ENCODE peak calls at places on chromosomes 1 and 21, in six cellular contexts. One of them, this sample, is unnamed.
A peak's percentile ranks its signal among the peaks of the same experiment; 100 is the strongest.

GRCh38 chr1:93988634-93989350 is 79.6 kb upstream of the GCLM start:
- DNase-seq in NCI-H748 treated with DMSO at 0.1 percent for 48 hours: no peak
- DNase-seq in left colon: no peak
- DNase-seq in HTR-8/SVneo: no peak
- DNase-seq in activated T-cell treated with anti-CD3 and anti-CD28 coated beads for 24 hours: no peak
- DNase-seq in stimulated activated CD8-positive, alpha-beta memory T cell treated with anti-CD3 and anti-CD28 coated beads, Interleukin-15, amount 100 ng/mL, for 4 hours: no peak
- DNase-seq in this sample: no peak

GRCh38 chr1:115233598-115233997 is 104.5 kb downstream of the NGF start:
- DNase-seq in NCI-H748 treated with DMSO at 0.1 percent for 48 hours: no peak
- DNase-seq in left colon: no peak
- DNase-seq in HTR-8/SVneo: no peak
- DNase-seq in activated T-cell treated with anti-CD3 and anti-CD28 coated beads for 24 hours: no peak
- DNase-seq in stimulated activated CD8-positive, alpha-beta memory T cell treated with anti-CD3 and anti-CD28 coated beads, Interleukin-15, amount 100 ng/mL, for 4 hours: no peak
- DNase-seq in this sample: no peak

GRCh38 chr1:53339736-53340385 is 12.0 kb upstream of the LRP8 start:
- DNase-seq in NCI-H748 treated with DMSO at 0.1 percent for 48 hours: no peak
- DNase-seq in left colon: no peak
- DNase-seq in HTR-8/SVneo: no peak
- DNase-seq in activated T-cell treated with anti-CD3 and anti-CD28 coated beads for 24 hours: no peak
- DNase-seq in stimulated activated CD8-positive, alpha-beta memory T cell treated with anti-CD3 and anti-CD28 coated beads, Interleukin-15, amount 100 ng/mL, for 4 hours: no peak
- DNase-seq in this sample: no peak

GRCh38 chr1:207020709-207021107 is 11.8 kb downstream of the C1orf116 start:
- DNase-seq in NCI-H748 treated with DMSO at 0.1 percent for 48 hours: no peak
- DNase-seq in left colon: no peak
- DNase-seq in HTR-8/SVneo: no peak
- DNase-seq in activated T-cell treated with anti-CD3 and anti-CD28 coated beads for 24 hours: no peak
- DNase-seq in stimulated activated CD8-positive, alpha-beta memory T cell treated with anti-CD3 and anti-CD28 coated beads, Interleukin-15, amount 100 ng/mL, for 4 hours: no peak
- DNase-seq in this sample: no peak

GRCh38 chr1:27785763-27786162 is 12.7 kb downstream of the STX12 start:
- DNase-seq in NCI-H748 treated with DMSO at 0.1 percent for 48 hours: no peak
- DNase-seq in left colon: no peak
- DNase-seq in HTR-8/SVneo: no peak
- DNase-seq in activated T-cell treated with anti-CD3 and anti-CD28 coated beads for 24 hours: no peak
- DNase-seq in stimulated activated CD8-positive, alpha-beta memory T cell treated with anti-CD3 and anti-CD28 coated beads, Interleukin-15, amount 100 ng/mL, for 4 hours: no peak
- DNase-seq in this sample: no peak

GRCh38 chr1:3790501-3790923 is 5.8 kb downstream of the LRRC47 start:
- DNase-seq in NCI-H748 treated with DMSO at 0.1 percent for 48 hours: no peak
- DNase-seq in left colon: no peak
- DNase-seq in HTR-8/SVneo: no peak
- DNase-seq in activated T-cell treated with anti-CD3 and anti-CD28 coated beads for 24 hours: no peak
- DNase-seq in stimulated activated CD8-positive, alpha-beta memory T cell treated with anti-CD3 and anti-CD28 coated beads, Interleukin-15, amount 100 ng/mL, for 4 hours: no peak
- DNase-seq in this sample: no peak

GRCh38 chr21:14900058-14900457 is 164.7 kb downstream of the NRIP1 start:
- DNase-seq in NCI-H748 treated with DMSO at 0.1 percent for 48 hours: no peak
- DNase-seq in left colon: no peak
- DNase-seq in HTR-8/SVneo: peak; percentile 40
- DNase-seq in activated T-cell treated with anti-CD3 and anti-CD28 coated beads for 24 hours: no peak
- DNase-seq in stimulated activated CD8-positive, alpha-beta memory T cell treated with anti-CD3 and anti-CD28 coated beads, Interleukin-15, amount 100 ng/mL, for 4 hours: no peak
- DNase-seq in this sample: no peak

GRCh38 chr21:38631676-38632075 is 133.4 kb upstream of the ERG start:
- DNase-seq in NCI-H748 treated with DMSO at 0.1 percent for 48 hours: no peak
- DNase-seq in left colon: no peak
- DNase-seq in HTR-8/SVneo: no peak
- DNase-seq in activated T-cell treated with anti-CD3 and anti-CD28 coated beads for 24 hours: no peak
- DNase-seq in stimulated activated CD8-positive, alpha-beta memory T cell treated with anti-CD3 and anti-CD28 coated beads, Interleukin-15, amount 100 ng/mL, for 4 hours: no peak
- DNase-seq in this sample: no peak

GRCh38 chr1:97196825-97197516 is 475.4 kb downstream of the PTBP2 start:
- DNase-seq in NCI-H748 treated with DMSO at 0.1 percent for 48 hours: no peak
- DNase-seq in left colon: no peak
- DNase-seq in HTR-8/SVneo: no peak
- DNase-seq in activated T-cell treated with anti-CD3 and anti-CD28 coated beads for 24 hours: no peak
- DNase-seq in stimulated activated CD8-positive, alpha-beta memory T cell treated with anti-CD3 and anti-CD28 coated beads, Interleukin-15, amount 100 ng/mL, for 4 hours: no peak
- DNase-seq in this sample: no peak

GRCh38 chr21:27300770-27301169 is 333.9 kb upstream of the ADAMTS5 start:
- DNase-seq in NCI-H748 treated with DMSO at 0.1 percent for 48 hours: no peak
- DNase-seq in left colon: no peak
- DNase-seq in HTR-8/SVneo: no peak
- DNase-seq in activated T-cell treated with anti-CD3 and anti-CD28 coated beads for 24 hours: no peak
- DNase-seq in stimulated activated CD8-positive, alpha-beta memory T cell treated with anti-CD3 and anti-CD28 coated beads, Interleukin-15, amount 100 ng/mL, for 4 hours: no peak
- DNase-seq in this sample: no peak

GRCh38 chr1:12376236-12377064 is 146.6 kb downstream of the VPS13D start:
- DNase-seq in NCI-H748 treated with DMSO at 0.1 percent for 48 hours: no peak
- DNase-seq in left colon: no peak
- DNase-seq in HTR-8/SVneo: no peak
- DNase-seq in activated T-cell treated with anti-CD3 and anti-CD28 coated beads for 24 hours: no peak
- DNase-seq in stimulated activated CD8-positive, alpha-beta memory T cell treated with anti-CD3 and anti-CD28 coated beads, Interleukin-15, amount 100 ng/mL, for 4 hours: no peak
- DNase-seq in this sample: no peak

GRCh38 chr1:63868220-63868897 is 94.5 kb downstream of the ROR1 start:
- DNase-seq in NCI-H748 treated with DMSO at 0.1 percent for 48 hours: no peak
- DNase-seq in left colon: peak; percentile 15
- DNase-seq in HTR-8/SVneo: peak; percentile 25
- DNase-seq in activated T-cell treated with anti-CD3 and anti-CD28 coated beads for 24 hours: no peak
- DNase-seq in stimulated activated CD8-positive, alpha-beta memory T cell treated with anti-CD3 and anti-CD28 coated beads, Interleukin-15, amount 100 ng/mL, for 4 hours: no peak
- DNase-seq in this sample: no peak

GRCh38 chr21:31248598-31248997 is 95.5 kb downstream of the TIAM1 start:
- DNase-seq in NCI-H748 treated with DMSO at 0.1 percent for 48 hours: no peak
- DNase-seq in left colon: no peak
- DNase-seq in HTR-8/SVneo: peak; percentile 48
- DNase-seq in activated T-cell treated with anti-CD3 and anti-CD28 coated beads for 24 hours: no peak
- DNase-seq in stimulated activated CD8-positive, alpha-beta memory T cell treated with anti-CD3 and anti-CD28 coated beads, Interleukin-15, amount 100 ng/mL, for 4 hours: no peak
- DNase-seq in this sample: peak; percentile 30

GRCh38 chr1:53893999-53894636 is at the start of gene DIO1:
- DNase-seq in NCI-H748 treated with DMSO at 0.1 percent for 48 hours: no peak
- DNase-seq in left colon: no peak
- DNase-seq in HTR-8/SVneo: no peak
- DNase-seq in activated T-cell treated with anti-CD3 and anti-CD28 coated beads for 24 hours: no peak
- DNase-seq in stimulated activated CD8-positive, alpha-beta memory T cell treated with anti-CD3 and anti-CD28 coated beads, Interleukin-15, amount 100 ng/mL, for 4 hours: no peak
- DNase-seq in this sample: no peak

GRCh38 chr1:244730153-244730933 is 77.4 kb downstream of the DESI2 start:
- DNase-seq in NCI-H748 treated with DMSO at 0.1 percent for 48 hours: no peak
- DNase-seq in left colon: peak; percentile 51
- DNase-seq in HTR-8/SVneo: no peak
- DNase-seq in activated T-cell treated with anti-CD3 and anti-CD28 coated beads for 24 hours: no peak
- DNase-seq in stimulated activated CD8-positive, alpha-beta memory T cell treated with anti-CD3 and anti-CD28 coated beads, Interleukin-15, amount 100 ng/mL, for 4 hours: no peak
- DNase-seq in this sample: no peak

GRCh38 chr1:163195728-163196448 is 6.8 kb downstream of the RGS5 start:
- DNase-seq in NCI-H748 treated with DMSO at 0.1 percent for 48 hours: no peak
- DNase-seq in left colon: no peak
- DNase-seq in HTR-8/SVneo: no peak
- DNase-seq in activated T-cell treated with anti-CD3 and anti-CD28 coated beads for 24 hours: no peak
- DNase-seq in stimulated activated CD8-positive, alpha-beta memory T cell treated with anti-CD3 and anti-CD28 coated beads, Interleukin-15, amount 100 ng/mL, for 4 hours: no peak
- DNase-seq in this sample: no peak

GRCh38 chr1:33436557-33437296 is 5.8 kb upstream of the PHC2 start:
- DNase-seq in NCI-H748 treated with DMSO at 0.1 percent for 48 hours: no peak
- DNase-seq in left colon: no peak
- DNase-seq in HTR-8/SVneo: no peak
- DNase-seq in activated T-cell treated with anti-CD3 and anti-CD28 coated beads for 24 hours: no peak
- DNase-seq in stimulated activated CD8-positive, alpha-beta memory T cell treated with anti-CD3 and anti-CD28 coated beads, Interleukin-15, amount 100 ng/mL, for 4 hours: no peak
- DNase-seq in this sample: no peak

GRCh38 chr21:28336299-28336698 is 656.4 kb downstream of the LTN1 start:
- DNase-seq in NCI-H748 treated with DMSO at 0.1 percent for 48 hours: no peak
- DNase-seq in left colon: no peak
- DNase-seq in HTR-8/SVneo: peak; percentile 10
- DNase-seq in activated T-cell treated with anti-CD3 and anti-CD28 coated beads for 24 hours: no peak
- DNase-seq in stimulated activated CD8-positive, alpha-beta memory T cell treated with anti-CD3 and anti-CD28 coated beads, Interleukin-15, amount 100 ng/mL, for 4 hours: no peak
- DNase-seq in this sample: peak; percentile 18

GRCh38 chr1:236509203-236509602 is 14.6 kb upstream of the LGALS8 start:
- DNase-seq in NCI-H748 treated with DMSO at 0.1 percent for 48 hours: no peak
- DNase-seq in left colon: no peak
- DNase-seq in HTR-8/SVneo: no peak
- DNase-seq in activated T-cell treated with anti-CD3 and anti-CD28 coated beads for 24 hours: no peak
- DNase-seq in stimulated activated CD8-positive, alpha-beta memory T cell treated with anti-CD3 and anti-CD28 coated beads, Interleukin-15, amount 100 ng/mL, for 4 hours: no peak
- DNase-seq in this sample: no peak

GRCh38 chr1:235790123-235790522 is 76.6 kb downstream of the LYST start:
- DNase-seq in NCI-H748 treated with DMSO at 0.1 percent for 48 hours: no peak
- DNase-seq in left colon: no peak
- DNase-seq in HTR-8/SVneo: no peak
- DNase-seq in activated T-cell treated with anti-CD3 and anti-CD28 coated beads for 24 hours: no peak
- DNase-seq in stimulated activated CD8-positive, alpha-beta memory T cell treated with anti-CD3 and anti-CD28 coated beads, Interleukin-15, amount 100 ng/mL, for 4 hours: no peak
- DNase-seq in this sample: no peak

GRCh38 chr1:222924140-222924706 is 109.4 kb downstream of the DISP1 start:
- DNase-seq in NCI-H748 treated with DMSO at 0.1 percent for 48 hours: no peak
- DNase-seq in left colon: no peak
- DNase-seq in HTR-8/SVneo: no peak
- DNase-seq in activated T-cell treated with anti-CD3 and anti-CD28 coated beads for 24 hours: no peak
- DNase-seq in stimulated activated CD8-positive, alpha-beta memory T cell treated with anti-CD3 and anti-CD28 coated beads, Interleukin-15, amount 100 ng/mL, for 4 hours: no peak
- DNase-seq in this sample: no peak

GRCh38 chr21:35993875-35994490 is 66.3 kb downstream of the SETD4 start:
- DNase-seq in NCI-H748 treated with DMSO at 0.1 percent for 48 hours: no peak
- DNase-seq in left colon: no peak
- DNase-seq in HTR-8/SVneo: no peak
- DNase-seq in activated T-cell treated with anti-CD3 and anti-CD28 coated beads for 24 hours: no peak
- DNase-seq in stimulated activated CD8-positive, alpha-beta memory T cell treated with anti-CD3 and anti-CD28 coated beads, Interleukin-15, amount 100 ng/mL, for 4 hours: no peak
- DNase-seq in this sample: no peak

GRCh38 chr1:54310439-54311328 is 95.5 kb downstream of the SSBP3 start:
- DNase-seq in NCI-H748 treated with DMSO at 0.1 percent for 48 hours: no peak
- DNase-seq in left colon: peak; percentile 56
- DNase-seq in HTR-8/SVneo: peak; percentile 39
- DNase-seq in activated T-cell treated with anti-CD3 and anti-CD28 coated beads for 24 hours: no peak
- DNase-seq in stimulated activated CD8-positive, alpha-beta memory T cell treated with anti-CD3 and anti-CD28 coated beads, Interleukin-15, amount 100 ng/mL, for 4 hours: no peak
- DNase-seq in this sample: no peak

GRCh38 chr1:155295183-155295941 is 5.9 kb downstream of the PKLR start:
- DNase-seq in NCI-H748 treated with DMSO at 0.1 percent for 48 hours: no peak
- DNase-seq in left colon: no peak
- DNase-seq in HTR-8/SVneo: no peak
- DNase-seq in activated T-cell treated with anti-CD3 and anti-CD28 coated beads for 24 hours: no peak
- DNase-seq in stimulated activated CD8-positive, alpha-beta memory T cell treated with anti-CD3 and anti-CD28 coated beads, Interleukin-15, amount 100 ng/mL, for 4 hours: no peak
- DNase-seq in this sample: no peak

GRCh38 chr1:33094971-33095604 is 14.1 kb downstream of the AZIN2 start:
- DNase-seq in NCI-H748 treated with DMSO at 0.1 percent for 48 hours: peak; percentile 33
- DNase-seq in left colon: peak; percentile 60
- DNase-seq in HTR-8/SVneo: peak; percentile 64
- DNase-seq in activated T-cell treated with anti-CD3 and anti-CD28 coated beads for 24 hours: no peak
- DNase-seq in stimulated activated CD8-positive, alpha-beta memory T cell treated with anti-CD3 and anti-CD28 coated beads, Interleukin-15, amount 100 ng/mL, for 4 hours: no peak
- DNase-seq in this sample: peak; percentile 67

GRCh38 chr1:9410737-9411297 is 118.1 kb downstream of the SPSB1 start:
- DNase-seq in NCI-H748 treated with DMSO at 0.1 percent for 48 hours: no peak
- DNase-seq in left colon: no peak
- DNase-seq in HTR-8/SVneo: no peak
- DNase-seq in activated T-cell treated with anti-CD3 and anti-CD28 coated beads for 24 hours: no peak
- DNase-seq in stimulated activated CD8-positive, alpha-beta memory T cell treated with anti-CD3 and anti-CD28 coated beads, Interleukin-15, amount 100 ng/mL, for 4 hours: no peak
- DNase-seq in this sample: no peak

GRCh38 chr1:162663589-162664030 is 31.3 kb downstream of the DDR2 start:
- DNase-seq in NCI-H748 treated with DMSO at 0.1 percent for 48 hours: no peak
- DNase-seq in left colon: no peak
- DNase-seq in HTR-8/SVneo: peak; percentile 17
- DNase-seq in activated T-cell treated with anti-CD3 and anti-CD28 coated beads for 24 hours: no peak
- DNase-seq in stimulated activated CD8-positive, alpha-beta memory T cell treated with anti-CD3 and anti-CD28 coated beads, Interleukin-15, amount 100 ng/mL, for 4 hours: no peak
- DNase-seq in this sample: no peak

GRCh38 chr1:41537257-41537656 is 52.8 kb upstream of the EDN2 start:
- DNase-seq in NCI-H748 treated with DMSO at 0.1 percent for 48 hours: no peak
- DNase-seq in left colon: no peak
- DNase-seq in HTR-8/SVneo: no peak
- DNase-seq in activated T-cell treated with anti-CD3 and anti-CD28 coated beads for 24 hours: no peak
- DNase-seq in stimulated activated CD8-positive, alpha-beta memory T cell treated with anti-CD3 and anti-CD28 coated beads, Interleukin-15, amount 100 ng/mL, for 4 hours: no peak
- DNase-seq in this sample: no peak